ENCODE peak calls at places on chromosome 18, in four cellular contexts. X is fibroblast of the aortic adventitia, U is activated B cell treated with CpG ODN at 0.5 μM for 24 hours, A is GM23338. Y is an unnamed sample.

GRCh38 chr18:73531601-73532000 is 616.0 kb downstream of the FBXO15 start:
- DNase-seq in X (no peak), U (no peak), A (no peak), Y (no peak)

GRCh38 chr18:56038258-56039030 is 450.5 kb upstream of the TCF4 start:
- DNase-seq in X (no peak), U (no peak), A (no peak), Y (no peak)

GRCh38 chr18:80173060-80173459 is 64.0 kb downstream of the ADNP2 start:
- DNase-seq in X (no peak), U (no peak), A (no peak), Y (no peak)

GRCh38 chr18:49112031-49112430 is 161.3 kb upstream of the SMAD7 start:
- DNase-seq in X (no peak), U (no peak), A (peak), Y (no peak)

GRCh38 chr18:61554117-61554776 is 221.0 kb downstream of the CDH20 start:
- DNase-seq in X (no peak), U (no peak), A (peak), Y (no peak)

GRCh38 chr18:25210622-25211021 is 141.3 kb downstream of the ZNF521 start:
- DNase-seq in X (no peak), U (no peak), A (no peak), Y (no peak)

GRCh38 chr18:79853303-79853992 is 55.7 kb downstream of the KCNG2 start:
- DNase-seq in X (no peak), U (no peak), A (no peak), Y (peak)

GRCh38 chr18:1408331-1408835 is 503.7 kb downstream of the ADCYAP1 start:
- DNase-seq in X (no peak), U (no peak), A (no peak), Y (no peak)

GRCh38 chr18:49031511-49032188 is 80.9 kb upstream of the SMAD7 start:
- DNase-seq in X (no peak), U (no peak), A (no peak), Y (no peak)

GRCh38 chr18:3524706-3525105 is 74.7 kb downstream of the TGIF1 start:
- DNase-seq in X (no peak), U (no peak), A (no peak), Y (no peak)

GRCh38 chr18:48328473-48329205 is 80.5 kb downstream of the ZBTB7C start:
- DNase-seq in X (peak), U (no peak), A (no peak), Y (no peak)

GRCh38 chr18:39561136-39561535 is 1995.5 kb upstream of the CELF4 start:
- DNase-seq in X (no peak), U (no peak), A (no peak), Y (no peak)

GRCh38 chr18:36608107-36608506 is 220.7 kb downstream of the TPGS2 start:
- DNase-seq in X (no peak), U (no peak), A (no peak), Y (no peak)

GRCh38 chr18:65725421-65726050 is 25.3 kb upstream of the CDH7 start:
- DNase-seq in X (no peak), U (no peak), A (peak), Y (peak)

GRCh38 chr18:26703170-26703933 is 155.0 kb upstream of the KCTD1 start:
- DNase-seq in X (no peak), U (no peak), A (peak), Y (no peak)

GRCh38 chr18:27695054-27695453 is 481.9 kb downstream of the CDH2 start:
- DNase-seq in X (no peak), U (no peak), A (peak), Y (no peak)

GRCh38 chr18:57057890-57058289 is 89.0 kb upstream of the BOD1L2 start:
- DNase-seq in X (no peak), U (no peak), A (no peak), Y (no peak)

GRCh38 chr18:59910967-59911366 is 11.2 kb downstream of the PMAIP1 start:
- DNase-seq in X (peak), U (no peak), A (no peak), Y (no peak)

GRCh38 chr18:72555983-72556382 is 11.8 kb upstream of the CBLN2 start:
- DNase-seq in X (no peak), U (no peak), A (no peak), Y (no peak)

GRCh38 chr18:47204908-47205522 is 28.9 kb upstream of the IER3IP1 start:
- DNase-seq in X (peak), U (no peak), A (peak), Y (peak)

GRCh38 chr18:56302161-56302560 is 336.2 kb downstream of the TXNL1 start:
- DNase-seq in X (no peak), U (no peak), A (no peak), Y (no peak)

GRCh38 chr18:8116346-8117007 is 492.8 kb upstream of the RAB12 start:
- DNase-seq in X (peak), U (no peak), A (no peak), Y (no peak)

GRCh38 chr18:8117008-8117376 is 492.2 kb upstream of the RAB12 start:
- DNase-seq in X (peak), U (no peak), A (no peak), Y (no peak)

GRCh38 chr18:8114480-8114879 is 494.8 kb upstream of the RAB12 start:
- DNase-seq in X (no peak), U (no peak), A (no peak), Y (no peak)
- TF ChIP-seq CTCF in X (no peak), U (no peak), A (no peak), Y (no peak)

GRCh38 chr18:75544051-75544481 is 116.6 kb upstream of the SMIM21 start:
- DNase-seq in X (peak), U (no peak), A (no peak), Y (no peak)

GRCh38 chr18:75548353-75548752 is 120.8 kb upstream of the SMIM21 start:
- DNase-seq in X (no peak), U (no peak), A (peak), Y (no peak)

GRCh38 chr18:75545189-75545588 is 117.7 kb upstream of the SMIM21 start:
- DNase-seq in X (peak), U (no peak), A (no peak), Y (no peak)

GRCh38 chr18:75544496-75544895 is 117.0 kb upstream of the SMIM21 start:
- DNase-seq in X (peak), U (no peak), A (no peak), Y (no peak)

GRCh38 chr18:75546964-75547363 is 119.5 kb upstream of the SMIM21 start:
- DNase-seq in X (no peak), U (no peak), A (peak), Y (no peak)
- TF ChIP-seq CTCF in X (no peak), U (no peak), A (peak), Y (no peak)

GRCh38 chr18:78579449-78579848 is 400.2 kb upstream of the SALL3 start:
- DNase-seq in X (no peak), U (no peak), A (no peak), Y (no peak)
- TF ChIP-seq CTCF in X (no peak), U (no peak), A (no peak), Y (no peak)

DNA sequence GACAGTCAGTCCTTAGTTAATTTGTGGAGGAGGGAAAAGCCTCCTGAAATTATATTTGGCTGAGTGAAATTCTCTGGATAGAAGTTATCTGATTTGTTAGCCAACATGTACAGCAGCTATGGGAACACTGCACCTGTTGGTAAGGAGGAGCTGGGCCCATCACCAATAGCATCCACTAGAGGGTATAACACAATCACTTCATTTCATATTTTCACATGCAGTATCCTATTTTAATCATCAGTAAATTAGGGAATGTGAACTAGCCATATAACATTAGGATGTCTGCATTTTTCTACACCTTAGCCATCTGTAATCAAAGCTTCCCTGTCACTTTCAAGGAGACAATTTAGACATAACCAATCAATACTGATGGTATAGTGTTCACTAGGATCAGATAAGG is 818.4 kb upstream of the CDH2 start:
- DNase-seq in X (peak), U (no peak), A (no peak), Y (no peak)
- TF ChIP-seq CTCF in X (peak), U (no peak), A (peak), Y (peak)

GRCh38 chr18:29439398-29439797 is 1262.5 kb upstream of the CDH2 start:
- DNase-seq in X (no peak), U (no peak), A (peak), Y (no peak)
- TF ChIP-seq CTCF in X (no peak), U (no peak), A (peak), Y (peak)

GRCh38 chr18:292271-292670 is 24.4 kb upstream of the THOC1 start:
- DNase-seq in X (peak), U (no peak), A (no peak), Y (no peak)
- TF ChIP-seq CTCF in X (peak), U (no peak), A (peak), Y (peak)

DNA sequence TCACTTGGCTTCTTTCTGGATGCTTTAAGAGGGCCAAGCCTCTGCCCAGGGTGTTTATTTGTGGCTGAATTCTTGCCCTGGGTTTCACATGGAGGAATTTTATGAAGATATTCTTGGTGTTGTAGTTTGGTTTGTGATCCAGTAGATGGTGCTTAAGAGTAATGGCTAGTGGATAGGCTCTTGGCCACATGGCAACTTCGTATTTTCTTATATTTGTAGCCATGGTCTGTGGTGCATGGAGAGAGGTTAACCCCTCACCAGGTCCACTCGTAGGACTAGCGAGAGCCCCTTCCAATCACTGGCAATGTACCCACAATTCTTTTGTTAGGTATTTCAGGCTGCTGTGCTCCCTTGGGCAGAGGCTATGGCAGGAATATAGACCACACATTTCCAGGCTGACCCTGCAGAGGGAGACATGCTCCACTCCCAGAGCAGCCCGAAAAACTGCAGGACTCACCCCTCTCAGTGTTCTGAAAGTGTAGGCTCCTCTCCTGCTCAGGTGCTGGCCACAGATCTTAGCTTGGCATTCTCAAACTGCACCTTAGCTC is 582.1 kb upstream of the SETBP1 start:
- DNase-seq in X (peak), U (no peak), A (peak), Y (no peak)
- TF ChIP-seq CTCF in X (peak), U (no peak), A (peak), Y (peak)